ENCODE peak calls at places on chromosomes 1 and 21, in nine cellular contexts. A is BJ, Z is lower lobe of right lung, O is adipocyte, P is heart right ventricle, U is adrenal gland, J is tibial nerve, W is sigmoid colon, F is upper lobe of right lung. N is an unnamed sample. For H3K27me3, the result is how much of the 10 kb centered on the place peaks cover.

GRCh38 chr1:174123843-174124242 is 35.5 kb upstream of the RABGAP1L start:
- DNase-seq in A (no peak), Z (no peak), O (no peak), P (no peak), U (no peak), J (no peak), W (no peak), F (no peak), N (no peak)

GRCh38 chr1:7046314-7046713 is 261.1 kb downstream of the CAMTA1 start:
- DNase-seq in A (no peak), Z (no peak), O (peak), P (peak), U (peak), J (no peak), W (no peak), F (no peak), N (no peak)

GRCh38 chr1:71311396-71311795 is 230.6 kb upstream of the ZRANB2 start:
- DNase-seq in A (peak), Z (no peak), O (peak), P (no peak), U (no peak), J (no peak), W (no peak), F (no peak), N (no peak)

GRCh38 chr1:219542828-219543518 is 69.9 kb downstream of the ZC3H11B start:
- DNase-seq in A (no peak), Z (no peak), O (peak), P (no peak), U (no peak), J (no peak), W (no peak), F (no peak), N (no peak)

GRCh38 chr1:93738075-93738622 is 56.5 kb upstream of the BCAR3 start:
- DNase-seq in A (peak), Z (no peak), O (peak), P (no peak), U (no peak), J (no peak), W (no peak), F (no peak), N (no peak)

GRCh38 chr1:54766726-54767125 is 2.4 kb upstream of the PARS2 start:
- DNase-seq in A (no peak), Z (no peak), O (no peak), P (no peak), U (no peak), J (no peak), W (no peak), F (no peak), N (no peak)

GRCh38 chr1:32195972-32196823 is 4.2 kb upstream of the CCDC28B start:
- DNase-seq in A (no peak), Z (no peak), O (no peak), P (no peak), U (no peak), J (no peak), W (no peak), F (no peak), N (no peak)

GRCh38 chr1:13733705-13734104 is 33.7 kb downstream of the PRDM2 start:
- DNase-seq in A (no peak), Z (no peak), O (no peak), P (no peak), U (no peak), J (no peak), W (no peak), F (no peak), N (no peak)

GRCh38 chr21:35581640-35582039 is 478.7 kb downstream of the SETD4 start:
- DNase-seq in A (no peak), Z (no peak), O (no peak), P (no peak), U (no peak), J (no peak), W (no peak), F (no peak), N (no peak)

GRCh38 chr1:75472089-75472970 is 138.6 kb downstream of the SLC44A5 start:
- DNase-seq in A (no peak), Z (no peak), O (no peak), P (no peak), U (no peak), J (no peak), W (no peak), F (no peak), N (no peak)

GRCh38 chr1:28260803-28261174 is 1.5 kb downstream of the SESN2 start:
- DNase-seq in A (no peak), Z (no peak), O (no peak), P (no peak), U (no peak), J (no peak), W (no peak), F (no peak), N (no peak)
- H3K4me3 ChIP-seq in A (peak), Z (peak), O (peak), P (peak), U (peak), J (peak), W (peak), F (peak), N (peak)

GRCh38 chr1:9207086-9207485 is 27.5 kb upstream of the H6PD start:
- DNase-seq in A (peak), Z (no peak), O (no peak), P (no peak), U (no peak), J (no peak), W (no peak), F (no peak), N (no peak)
- H3K27me3 ChIP-seq in A (under half), Z (under half), O (under half), P (under half), U (under half), J (half or more), W (under half), F (under half), N (half or more)

GRCh38 chr1:230085178-230085515 is 18.1 kb downstream of the GALNT2 start:
- DNase-seq in A (no peak), Z (no peak), O (no peak), P (no peak), U (no peak), J (no peak), W (no peak), F (no peak), N (no peak)
- H3K4me3 ChIP-seq in A (no peak), Z (no peak), O (peak), P (no peak), U (no peak), J (no peak), W (no peak), F (no peak), N (no peak)

GRCh38 chr1:110606784-110607662 is 865 bp upstream of the KCNA2 start:
- DNase-seq in A (no peak), Z (no peak), O (peak), P (peak), U (no peak), J (no peak), W (no peak), F (no peak), N (peak)

GRCh38 chr1:110607663-110608230 is 1.6 kb upstream of the KCNA2 start:
- DNase-seq in A (no peak), Z (no peak), O (no peak), P (no peak), U (no peak), J (no peak), W (no peak), F (no peak), N (no peak)

GRCh38 chr1:110604586-110605148 is 1.5 kb downstream of the KCNA2 start:
- DNase-seq in A (no peak), Z (no peak), O (no peak), P (no peak), U (no peak), J (no peak), W (no peak), F (no peak), N (no peak)

GRCh38 chr1:110605901-110606783 is at the start of gene KCNA2:
- DNase-seq in A (no peak), Z (no peak), O (peak), P (peak), U (no peak), J (no peak), W (peak), F (peak), N (peak)

GRCh38 chr1:110605446-110605845 is 712 bp downstream of the KCNA2 start:
- DNase-seq in A (no peak), Z (no peak), O (no peak), P (no peak), U (no peak), J (no peak), W (no peak), F (no peak), N (no peak)
- H3K27me3 ChIP-seq in A (under half), Z (half or more), O (half or more), P (half or more), U (half or more), J (half or more), W (under half), F (half or more), N (half or more)

GRCh38 chr1:246197076-246197475 is 310.0 kb downstream of the SMYD3 start:
- DNase-seq in A (no peak), Z (no peak), O (no peak), P (no peak), U (no peak), J (no peak), W (no peak), F (no peak), N (no peak)
- H3K4me3 ChIP-seq in A (no peak), Z (no peak), O (no peak), P (no peak), U (no peak), J (no peak), W (no peak), F (no peak), N (no peak)

DNA sequence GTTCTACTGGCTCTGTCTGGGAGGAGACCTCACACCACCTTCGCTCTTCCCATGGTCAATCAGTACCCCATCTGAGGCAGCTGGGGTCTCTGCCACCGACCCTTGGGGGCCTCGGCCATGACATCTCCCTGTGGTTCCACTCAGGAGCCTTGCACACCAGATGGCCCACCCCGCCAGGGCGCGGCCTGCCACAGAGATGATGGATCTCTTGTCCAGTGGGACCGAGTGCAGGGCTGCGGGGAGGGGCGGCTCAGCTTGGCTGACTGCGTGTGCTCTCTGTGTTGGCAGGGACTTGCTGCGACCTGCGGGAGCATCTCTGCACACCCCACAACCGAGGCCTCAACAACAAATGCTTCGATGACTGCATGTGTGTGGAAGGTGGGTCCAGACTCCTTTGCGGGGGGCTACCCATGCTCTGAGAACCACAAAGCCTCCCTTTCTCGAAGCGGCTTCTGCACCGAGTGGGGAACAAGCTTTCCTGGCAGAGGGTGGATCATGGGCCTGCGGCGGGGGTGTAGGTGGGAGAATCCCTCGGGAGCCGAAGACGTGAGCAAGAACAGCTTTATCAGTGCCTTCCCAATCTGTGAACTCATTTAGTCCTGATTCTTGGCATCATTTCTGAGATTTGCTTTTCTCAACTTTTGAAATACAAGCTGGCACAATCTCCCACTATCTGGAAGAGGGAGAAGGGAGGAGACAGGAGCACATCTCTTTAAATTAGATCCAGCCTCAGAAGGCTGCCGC is 20.9 kb upstream of the AGTRAP start:
- DNase-seq in A (no peak), Z (no peak), O (no peak), P (no peak), U (no peak), J (no peak), W (no peak), F (no peak), N (no peak)
- H3K27me3 ChIP-seq in A (under half), Z (under half), O (half or more), P (under half), U (under half), J (under half), W (under half), F (under half), N (half or more)